ENCODE peak calls at places on chromosomes 2 and 18, in nine cellular contexts. V is prostate gland, X is GM12865, Y is brain microvascular endothelial cell, P is cardiac fibroblast, L is breast epithelium, T is OCI-LY7, R is stomach, S is fibroblast of villous mesenchyme. J is an unnamed sample.

GRCh38 chr2:18740428-18740827 is 151.1 kb upstream of the NT5C1B start:
- DNase-seq in T (no peak), X (no peak), S (peak; percentile 95), R (no peak), P (peak; percentile 85), L (no peak), Y (peak; percentile 84), V (no peak), J (no peak)

GRCh38 chr2:20400787-20401494 is 45.9 kb upstream of the RHOB start:
- DNase-seq in V (no peak), T (no peak), R (no peak), Y (no peak), X (no peak), L (no peak), P (peak; percentile 63), S (peak; percentile 28), J (no peak)

GRCh38 chr2:137829251-137829650 is 135.0 kb upstream of the HNMT start:
- DNase-seq in Y (no peak), S (no peak), L (no peak), T (no peak), P (no peak), X (no peak), R (no peak), V (no peak), J (no peak)

GRCh38 chr2:200758341-200758740 is 53.4 kb upstream of the BZW1 start:
- DNase-seq in L (no peak), V (no peak), Y (no peak), S (no peak), P (no peak), T (no peak), X (no peak), R (no peak), J (no peak)

GRCh38 chr2:163878718-163879117 is 142.9 kb upstream of the FIGN start:
- DNase-seq in V (no peak), Y (peak; percentile 19), R (peak; percentile 37), T (peak; percentile 15), X (peak; percentile 41), S (peak; percentile 34), L (no peak), P (peak; percentile 28), J (no peak)

GRCh38 chr2:101949304-101949703 is 42.5 kb upstream of the IL1R2 start:
- DNase-seq in R (no peak), P (no peak), X (no peak), L (no peak), Y (no peak), V (no peak), T (no peak), S (no peak), J (no peak)

GRCh38 chr2:225841314-225841713 is 441.8 kb downstream of the NYAP2 start:
- DNase-seq in X (no peak), P (no peak), S (peak; percentile 59), R (no peak), T (no peak), L (no peak), Y (no peak), V (peak; percentile 40), J (no peak)

GRCh38 chr2:69784228-69784627 is 42.3 kb downstream of the ANXA4 start:
- DNase-seq in T (no peak), Y (no peak), V (no peak), R (no peak), L (no peak), P (no peak), S (no peak), X (no peak), J (no peak)

GRCh38 chr2:176134978-176135575 is 5.6 kb downstream of the HOXD8 start:
- DNase-seq in R (no peak), V (no peak), L (no peak), Y (no peak), P (no peak), X (no peak), S (peak; percentile 57), T (no peak), J (no peak)

GRCh38 chr2:95552911-95553310 is 38.9 kb upstream of the TRIM43 start:
- DNase-seq in T (no peak), X (no peak), S (no peak), L (no peak), P (peak; percentile 9), Y (no peak), V (no peak), R (peak; percentile 51), J (no peak)

GRCh38 chr2:76737607-76738006 is 784.6 kb downstream of the LRRTM4 start:
- DNase-seq in V (no peak), T (no peak), S (no peak), Y (no peak), L (no peak), R (no peak), P (no peak), X (no peak), J (no peak)

GRCh38 chr18:54608008-54608642 is 17.1 kb downstream of the DYNAP start:
- DNase-seq in L (no peak), V (no peak), T (no peak), P (peak; percentile 24), Y (no peak), R (no peak), S (peak; percentile 6), X (no peak), J (no peak)
- H3K4me3 ChIP-seq in L (no peak overlapping the region), V (peak overlapping the region; percentile 16), T (no peak overlapping the region), P (no peak overlapping the region), Y (no peak overlapping the region), R (peak overlapping the region; percentile 22), S (peak overlapping the region; percentile 4), X (no peak overlapping the region), J (no peak overlapping the region)

DNA sequence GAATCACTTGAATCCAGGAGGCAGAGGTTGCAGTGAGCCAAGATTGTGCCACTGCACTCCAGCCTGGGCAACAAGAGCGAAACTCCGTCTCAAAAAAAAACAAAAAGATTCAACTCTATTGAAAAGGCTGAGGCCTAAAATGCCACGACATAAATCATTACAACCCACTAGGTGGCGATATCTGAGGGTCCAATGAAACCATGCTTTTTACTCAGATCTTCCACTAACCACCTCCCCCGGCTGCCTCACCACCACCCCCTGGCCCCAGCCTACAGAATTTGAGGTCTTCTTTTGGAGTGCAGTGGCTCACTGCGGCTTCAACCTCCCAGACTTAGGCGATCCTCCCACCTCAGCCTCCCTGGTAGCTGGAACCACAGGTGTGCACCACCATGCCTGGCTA is 57.5 kb downstream of the AP1S3 start:
- DNase-seq in P (peak; percentile 59), X (peak; percentile 79), V (no peak), S (no peak), T (peak; percentile 81), R (no peak), L (no peak), Y (peak; percentile 55), J (peak; percentile 53)
- TF ChIP-seq CTCF in P (peak; percentile 49), X (peak; percentile 42), V (no peak), S (peak; percentile 35), T (peak; percentile 70), R (peak; percentile 21), L (no peak), Y (peak; percentile 58), J (peak; percentile 55)

DNA sequence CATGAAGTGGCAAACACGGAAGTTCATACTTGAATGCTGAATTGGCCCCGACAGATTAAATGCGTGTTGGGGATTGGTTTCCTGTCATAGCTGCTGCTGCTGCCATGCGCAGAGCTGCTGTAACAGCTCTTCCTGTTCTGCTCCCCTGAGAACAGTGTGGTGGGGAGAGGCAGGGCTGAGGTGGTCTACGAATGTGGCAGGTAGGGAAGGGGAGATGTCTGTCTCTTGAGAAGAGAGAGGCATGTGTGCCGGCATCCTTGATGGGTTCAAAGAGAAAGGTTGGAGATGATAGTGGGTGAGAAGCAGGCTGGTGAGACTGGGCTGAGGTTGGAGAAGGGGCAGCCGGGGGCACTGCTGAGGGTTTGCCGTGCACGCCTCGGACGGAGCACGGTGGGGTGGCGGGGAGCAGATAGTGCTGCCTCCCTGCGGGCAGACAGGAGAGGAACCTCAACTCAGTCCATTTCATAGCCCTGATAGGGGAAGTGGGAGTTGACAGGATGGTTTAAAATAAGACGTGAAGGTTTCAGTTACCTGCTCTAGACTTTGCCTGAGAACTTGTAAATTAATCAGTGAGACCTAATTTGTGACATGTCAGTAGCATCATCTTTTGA is 46.1 kb downstream of the TMEM185B start:
- DNase-seq in T (peak; percentile 95), X (peak; percentile 95), P (no peak), L (peak; percentile 21), R (peak; percentile 47), V (peak; percentile 59), S (no peak), Y (no peak), J (peak; percentile 91)
- H3K4me3 ChIP-seq in T (peak overlapping the region; percentile 69), X (peak overlapping the region; percentile 69), P (no peak overlapping the region), L (peak overlapping the region; percentile 26), R (peak overlapping the region; percentile 7), V (no peak overlapping the region), S (no peak overlapping the region), Y (no peak overlapping the region), J (peak overlapping the region; percentile 58)

GRCh38 chr2:214378455-214379103 is 32.3 kb upstream of the VWC2L start:
- DNase-seq in X (no peak), V (peak; percentile 90), L (peak; percentile 64), P (no peak), T (no peak), R (no peak), Y (no peak), S (no peak), J (no peak)
- TF ChIP-seq CTCF in X (no peak), V (no peak), L (no peak), P (no peak), T (peak; percentile 44), R (no peak), Y (peak; percentile 17), S (no peak), J (no peak)

J was measured in GM12864.